ENCODE peak calls at places on chromosomes 7 and 10, in ten cellular contexts. J, C, Y, K, X, U, R, B, L and D are unnamed samples.

GRCh38 chr7:132861940-132862554 is 219.8 kb downstream of the CHCHD3 start:
- DNase-seq in J (no peak), C (no peak), Y (no peak), K (no peak), X (no peak), U (no peak), R (no peak), B (no peak), L (no peak), D (no peak)

GRCh38 chr10:35447693-35448407 is 111.5 kb downstream of the CCNY start:
- DNase-seq in J (no peak), C (no peak), Y (no peak), K (no peak), X (peak), U (no peak), R (no peak), B (peak), L (peak), D (no peak)

GRCh38 chr10:67603701-67604100 is 92.3 kb downstream of the CTNNA3 start:
- DNase-seq in J (no peak), C (no peak), Y (no peak), K (no peak), X (no peak), U (no peak), R (no peak), B (no peak), L (no peak), D (no peak)

GRCh38 chr7:2204446-2204845 is 28.3 kb downstream of the MAD1L1 start:
- DNase-seq in J (no peak), C (no peak), Y (no peak), K (no peak), X (no peak), U (peak), R (no peak), B (no peak), L (no peak), D (no peak)

GRCh38 chr10:100825946-100826660 is 80.7 kb downstream of the PAX2 start:
- DNase-seq in J (no peak), C (no peak), Y (peak), K (no peak), X (no peak), U (no peak), R (no peak), B (no peak), L (no peak), D (no peak)

GRCh38 chr7:155458317-155459132 is 596 bp downstream of the EN2 start:
- DNase-seq in J (no peak), C (no peak), Y (no peak), K (no peak), X (no peak), U (peak), R (no peak), B (no peak), L (no peak), D (no peak)

GRCh38 chr7:139855498-139856270 is 26.6 kb downstream of the TBXAS1 start:
- DNase-seq in J (no peak), C (no peak), Y (no peak), K (no peak), X (no peak), U (no peak), R (peak), B (peak), L (no peak), D (peak)

GRCh38 chr7:17774701-17775288 is 165.5 kb downstream of the SNX13 start:
- DNase-seq in J (no peak), C (no peak), Y (no peak), K (no peak), X (no peak), U (no peak), R (no peak), B (no peak), L (no peak), D (no peak)

GRCh38 chr10:17616403-17617030 is 657 bp downstream of the HACD1 start:
- DNase-seq in J (peak), C (peak), Y (peak), K (no peak), X (peak), U (peak), R (no peak), B (peak), L (peak), D (no peak)

GRCh38 chr7:86914468-86915054 is 144.9 kb downstream of the ELAPOR2 start:
- DNase-seq in J (no peak), C (no peak), Y (no peak), K (no peak), X (no peak), U (no peak), R (no peak), B (no peak), L (no peak), D (no peak)

GRCh38 chr7:146658604-146659003 is 542.0 kb downstream of the CNTNAP2 start:
- DNase-seq in J (no peak), C (no peak), Y (no peak), K (no peak), X (no peak), U (no peak), R (no peak), B (no peak), L (no peak), D (no peak)

GRCh38 chr7:123244768-123245167 is 45.0 kb upstream of the SLC13A1 start:
- DNase-seq in J (no peak), C (no peak), Y (no peak), K (no peak), X (no peak), U (no peak), R (no peak), B (no peak), L (no peak), D (no peak)

GRCh38 chr7:115178831-115179230 is 256.9 kb downstream of the MDFIC start:
- DNase-seq in J (no peak), C (no peak), Y (no peak), K (no peak), X (no peak), U (no peak), R (no peak), B (no peak), L (no peak), D (no peak)

GRCh38 chr7:142776206-142776844 is 5.6 kb downstream of the PRSS2 start:
- DNase-seq in J (no peak), C (no peak), Y (no peak), K (no peak), X (no peak), U (no peak), R (no peak), B (no peak), L (no peak), D (no peak)

GRCh38 chr10:89567566-89568245 is 32.3 kb upstream of the SLC16A12 start:
- DNase-seq in J (no peak), C (no peak), Y (no peak), K (no peak), X (no peak), U (no peak), R (no peak), B (no peak), L (no peak), D (no peak)

GRCh38 chr7:127320974-127321373 is 68.2 kb upstream of the GRM8 start:
- DNase-seq in J (no peak), C (no peak), Y (no peak), K (no peak), X (no peak), U (no peak), R (no peak), B (no peak), L (no peak), D (no peak)

GRCh38 chr7:127322832-127323231 is 69.7 kb downstream of the ZNF800 start:
- DNase-seq in J (no peak), C (no peak), Y (no peak), K (no peak), X (no peak), U (no peak), R (no peak), B (no peak), L (no peak), D (no peak)

GRCh38 chr7:127322351-127322750 is 69.6 kb upstream of the GRM8 start:
- DNase-seq in J (no peak), C (no peak), Y (no peak), K (no peak), X (no peak), U (no peak), R (no peak), B (no peak), L (no peak), D (no peak)

DNA sequence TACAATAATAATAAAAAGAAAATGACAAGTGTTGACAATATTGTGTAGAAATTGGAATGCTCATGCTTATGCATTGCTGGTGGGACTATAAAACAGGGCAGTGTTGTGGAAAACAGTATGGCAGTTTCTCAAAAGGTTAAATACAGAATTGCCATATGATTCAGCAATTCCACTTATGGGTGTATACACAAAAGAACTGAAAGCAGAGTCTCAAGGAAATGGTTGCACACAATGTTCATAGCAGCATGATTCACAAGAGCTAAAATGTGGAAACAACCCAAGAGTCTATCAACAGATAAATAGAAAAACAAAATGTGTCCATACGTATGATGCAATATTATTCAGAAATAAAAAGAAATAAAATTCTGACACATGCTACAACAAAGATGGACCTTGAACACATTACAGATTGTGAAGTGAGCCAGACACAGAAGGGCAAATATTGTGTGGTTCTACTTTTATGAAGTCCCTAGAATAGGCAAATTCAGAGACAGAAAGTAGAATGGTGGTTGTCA is 64.8 kb upstream of the GRM8 start:
- DNase-seq in J (no peak), C (no peak), Y (no peak), K (no peak), X (no peak), U (no peak), R (no peak), B (no peak), L (no peak), D (no peak)
- TF ChIP-seq EP300 in J (no peak), C (no peak), Y (no peak), K (no peak), X (no peak), U (no peak), R (no peak), B (no peak), L (no peak), D (no peak)

GRCh38 chr10:79067241-79068202 is 1.2 kb upstream of the ZMIZ1 start:
- DNase-seq in J (peak), C (peak), Y (peak), K (peak), X (peak), U (peak), R (peak), B (peak), L (peak), D (no peak)
- TF ChIP-seq POLR2A in J (peak), C (no peak), Y (no peak), K (peak), X (no peak), U (no peak), R (no peak), B (no peak), L (no peak), D (no peak)

GRCh38 chr7:96675548-96675947 is 34.1 kb downstream of the SEM1 start:
- DNase-seq in J (no peak), C (no peak), Y (no peak), K (no peak), X (no peak), U (no peak), R (no peak), B (no peak), L (no peak), D (no peak)

GRCh38 chr7:96674565-96674964 is 35.1 kb downstream of the SEM1 start:
- DNase-seq in J (no peak), C (no peak), Y (no peak), K (no peak), X (no peak), U (no peak), R (no peak), B (no peak), L (no peak), D (no peak)

GRCh38 chr7:96670338-96671289 is 39.0 kb downstream of the SEM1 start:
- DNase-seq in J (no peak), C (no peak), Y (no peak), K (no peak), X (no peak), U (no peak), R (no peak), B (no peak), L (no peak), D (no peak)

GRCh38 chr7:96669812-96670211 is 39.8 kb downstream of the SEM1 start:
- DNase-seq in J (no peak), C (no peak), Y (no peak), K (no peak), X (no peak), U (no peak), R (no peak), B (no peak), L (no peak), D (no peak)

DNA sequence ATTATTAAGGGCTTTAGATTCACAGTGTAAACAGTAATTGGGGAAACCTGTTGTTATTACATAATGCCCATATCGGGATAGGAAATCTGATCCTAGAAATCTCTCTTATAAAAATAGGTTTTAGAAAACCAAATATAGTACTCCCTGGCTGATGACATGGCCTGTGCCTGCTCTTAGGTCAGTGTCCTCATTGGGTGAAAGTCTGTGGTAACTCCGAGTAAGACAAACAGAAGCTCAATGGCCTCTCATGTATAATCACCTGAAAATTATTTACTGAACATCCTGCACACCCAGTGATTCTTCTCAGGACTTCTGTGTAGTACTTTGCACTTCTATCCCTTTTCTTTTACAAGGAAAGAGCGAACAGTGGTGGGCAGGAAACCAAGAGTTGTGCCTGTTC is 37.8 kb downstream of the SEM1 start:
- DNase-seq in J (no peak), C (no peak), Y (no peak), K (no peak), X (no peak), U (no peak), R (no peak), B (no peak), L (no peak), D (no peak)
- TF ChIP-seq EP300 in J (no peak), C (no peak), Y (no peak), K (no peak), X (no peak), U (no peak), R (no peak), B (no peak), L (no peak), D (no peak)

GRCh38 chr10:110326351-110327032 is 21.8 kb upstream of the SMNDC1 start:
- DNase-seq in J (no peak), C (no peak), Y (no peak), K (no peak), X (no peak), U (no peak), R (no peak), B (no peak), L (no peak), D (peak)
- TF ChIP-seq POLR2A in J (no peak), C (no peak), Y (no peak), K (no peak), X (no peak), U (no peak), R (no peak), B (no peak), L (no peak), D (no peak)

DNA sequence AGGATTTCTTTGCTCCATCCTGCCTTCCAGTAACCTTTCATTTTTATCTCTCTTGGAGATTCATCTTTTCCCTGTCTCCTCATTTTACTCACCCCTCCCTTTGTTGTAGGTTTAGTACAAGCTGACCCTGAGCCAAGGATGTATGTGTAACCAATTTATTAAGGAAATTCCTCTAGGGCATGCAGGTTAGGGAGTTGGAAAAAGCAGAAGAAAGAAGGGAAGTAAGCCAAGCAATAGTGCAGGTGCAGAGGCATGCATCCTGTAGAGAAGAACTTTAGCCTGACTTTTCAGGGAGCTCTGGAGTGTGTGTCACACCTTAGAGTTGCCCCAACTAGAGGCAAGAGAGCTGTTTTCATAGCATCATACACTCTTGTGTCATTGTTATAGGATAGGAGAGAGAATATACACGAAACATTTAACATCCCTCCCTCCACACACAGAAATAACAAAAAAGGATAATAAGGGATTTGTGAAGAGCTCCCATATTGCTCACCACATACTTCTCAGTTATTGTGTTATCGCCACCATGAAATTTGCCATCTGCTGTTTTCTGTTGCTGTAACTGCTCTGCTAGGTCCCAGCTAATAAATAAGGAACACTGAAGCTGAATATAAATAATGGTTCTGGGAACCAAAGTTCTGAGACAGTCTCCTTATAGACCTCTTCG is 21.8 kb upstream of the SEMA3C start:
- DNase-seq in J (no peak), C (no peak), Y (no peak), K (no peak), X (no peak), U (no peak), R (no peak), B (no peak), L (no peak), D (no peak)
- TF ChIP-seq EP300 in J (no peak), C (no peak), Y (no peak), K (no peak), X (no peak), U (no peak), R (no peak), B (no peak), L (no peak), D (no peak)

GRCh38 chr7:603152-603941 is 83.7 kb upstream of the PDGFA start:
- DNase-seq in J (no peak), C (peak), Y (no peak), K (no peak), X (no peak), U (no peak), R (no peak), B (no peak), L (no peak), D (no peak)

GRCh38 chr7:605661-606450 is 86.2 kb upstream of the PDGFA start:
- DNase-seq in J (no peak), C (peak), Y (no peak), K (no peak), X (no peak), U (peak), R (no peak), B (no peak), L (no peak), D (no peak)

GRCh38 chr7:602341-603141 is 82.9 kb upstream of the PDGFA start:
- DNase-seq in J (no peak), C (peak), Y (peak), K (no peak), X (no peak), U (peak), R (no peak), B (peak), L (no peak), D (no peak)

GRCh38 chr7:604884-605531 is 85.4 kb upstream of the PDGFA start:
- DNase-seq in J (no peak), C (peak), Y (no peak), K (no peak), X (no peak), U (peak), R (no peak), B (no peak), L (no peak), D (no peak)

DNA sequence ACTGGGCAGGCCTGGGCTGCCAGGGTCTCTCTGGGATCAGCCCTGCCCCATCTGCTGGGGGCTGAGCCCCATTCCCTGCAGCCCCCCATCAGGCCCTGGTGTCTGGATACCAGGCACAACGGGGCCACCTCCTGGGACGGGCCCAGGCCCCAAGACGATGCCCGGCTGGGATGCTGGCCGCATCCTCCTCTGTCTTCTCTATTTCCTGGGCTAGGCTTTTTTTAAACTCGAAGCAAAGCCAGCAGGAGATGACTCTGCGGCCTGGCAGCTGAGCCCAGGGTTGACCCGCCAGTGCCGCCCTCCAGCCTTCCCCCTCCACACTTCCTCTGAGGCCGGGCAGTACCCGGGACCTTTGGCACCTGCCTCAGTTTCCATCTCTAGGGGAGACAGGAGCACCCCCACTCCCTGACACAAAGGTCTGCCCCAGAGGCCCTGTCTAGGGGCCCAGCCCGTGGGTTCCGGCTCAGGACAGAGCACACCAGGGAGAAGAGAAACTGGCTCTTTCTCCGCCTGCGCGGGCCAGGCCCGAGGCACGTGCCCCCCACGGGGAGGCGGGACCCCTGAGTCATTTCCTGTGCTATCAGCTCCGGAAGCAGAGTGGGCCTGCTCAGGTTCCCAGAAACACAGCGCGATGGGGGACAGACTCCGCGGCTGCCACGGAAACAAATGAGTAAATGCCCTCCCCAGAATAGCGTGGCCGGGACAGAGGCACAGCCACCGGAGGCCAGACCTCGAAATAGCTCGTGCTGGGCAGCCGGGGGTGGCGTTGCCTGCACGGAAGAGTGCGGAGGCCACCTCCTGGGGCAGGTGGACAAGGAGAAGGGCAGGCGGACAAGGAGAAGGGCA is 84.6 kb upstream of the PDGFA start:
- DNase-seq in J (peak), C (peak), Y (peak), K (peak), X (peak), U (peak), R (no peak), B (peak), L (no peak), D (peak)
- TF ChIP-seq POLR2A in J (no peak), C (peak), Y (peak), K (no peak), X (no peak), U (peak), R (no peak), B (peak), L (no peak), D (peak)

DNA sequence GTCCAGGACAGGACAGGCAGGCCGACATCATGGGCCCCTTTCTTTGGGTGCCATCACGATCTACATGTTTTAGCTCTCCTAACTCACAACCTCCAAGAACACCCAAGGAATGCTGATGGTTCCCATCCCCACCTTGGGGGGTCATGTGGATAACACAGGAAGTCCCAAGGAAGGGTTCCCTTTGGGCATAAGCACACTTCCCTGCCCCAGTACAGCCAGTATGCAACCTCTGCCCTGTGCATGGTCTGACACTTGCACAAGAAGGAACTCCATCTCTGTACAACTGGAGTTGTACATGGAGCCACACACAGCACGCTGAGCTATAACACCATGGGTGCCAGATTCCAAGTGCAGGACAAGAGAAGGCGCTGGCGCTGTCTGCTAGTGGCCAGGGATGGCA is 11.0 kb downstream of the MAT1A start:
- DNase-seq in J (no peak), C (no peak), Y (no peak), K (peak), X (peak), U (no peak), R (no peak), B (no peak), L (no peak), D (no peak)
- TF ChIP-seq EP300 in J (no peak), C (no peak), Y (no peak), K (no peak), X (no peak), U (no peak), R (no peak), B (no peak), L (no peak), D (no peak)

DNA sequence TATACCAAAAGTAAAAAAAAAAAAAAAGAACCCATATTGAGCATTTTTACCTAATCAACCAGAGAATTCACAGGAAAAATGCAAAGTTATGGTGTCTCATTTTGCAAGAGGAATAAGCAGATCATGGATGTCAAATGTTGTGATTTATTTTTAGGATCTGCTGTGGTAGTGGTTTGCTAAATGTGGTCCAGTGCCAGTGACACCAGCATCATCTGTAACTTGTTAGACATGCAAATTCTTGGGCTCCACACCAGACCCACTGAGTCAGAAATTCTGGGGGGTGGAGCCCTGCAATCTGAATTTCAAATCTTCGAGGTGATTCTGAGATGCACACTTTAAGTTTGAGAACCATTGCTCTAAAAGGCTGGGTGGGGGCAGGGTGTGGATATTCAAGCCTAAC is 30.1 kb upstream of the ZEB1 start:
- DNase-seq in J (no peak), C (no peak), Y (no peak), K (no peak), X (no peak), U (no peak), R (no peak), B (no peak), L (no peak), D (no peak)
- TF ChIP-seq POLR2A in J (no peak), C (no peak), Y (no peak), K (no peak), X (no peak), U (no peak), R (no peak), B (no peak), L (no peak), D (no peak)